ENCODE peak calls at places on chromosomes 11 and 22, in four cellular contexts. One of them, this sample, is unnamed.

GRCh38 chr22:35380013-35380412 is 883 bp upstream of the HMOX1 start:
- DNase-seq in right cardiac atrium: no peak
- DNase-seq in lung: no peak
- DNase-seq in cardiac muscle cell: no peak
- DNase-seq in this sample: no peak

GRCh38 chr22:31160328-31160978 is 471 bp downstream of the RNF185 start:
- DNase-seq in right cardiac atrium: no peak
- DNase-seq in cardiac muscle cell: peak; percentile 43
- DNase-seq in lung: no peak
- DNase-seq in this sample: no peak

GRCh38 chr11:107780775-107781174 is 68.9 kb upstream of the SLN start:
- DNase-seq in right cardiac atrium: no peak
- DNase-seq in cardiac muscle cell: peak; percentile 5
- DNase-seq in lung: no peak
- DNase-seq in this sample: no peak

GRCh38 chr22:27798526-27799333 is 2.8 kb downstream of the MN1 start:
- DNase-seq in lung: no peak
- DNase-seq in right cardiac atrium: peak; percentile 64
- DNase-seq in cardiac muscle cell: peak; percentile 59
- DNase-seq in this sample: no peak

GRCh38 chr11:68040121-68040956 is 1.5 kb downstream of the TCIRG1 start:
- DNase-seq in lung: peak; percentile 64
- DNase-seq in right cardiac atrium: peak; percentile 88
- DNase-seq in cardiac muscle cell: peak; percentile 81
- DNase-seq in this sample: peak; percentile 73

GRCh38 chr22:45781459-45781858 is 109.8 kb downstream of the ATXN10 start:
- DNase-seq in right cardiac atrium: no peak
- DNase-seq in lung: no peak
- DNase-seq in cardiac muscle cell: no peak
- DNase-seq in this sample: no peak

GRCh38 chr22:28029201-28029948 is 110.3 kb upstream of the PITPNB start:
- DNase-seq in cardiac muscle cell: peak; percentile 56
- DNase-seq in right cardiac atrium: peak; percentile 80
- DNase-seq in lung: peak; percentile 59
- DNase-seq in this sample: no peak

GRCh38 chr11:59767212-59767611 is 12.0 kb downstream of the STX3 start:
- DNase-seq in right cardiac atrium: no peak
- DNase-seq in lung: no peak
- DNase-seq in cardiac muscle cell: peak; percentile 12
- DNase-seq in this sample: no peak

GRCh38 chr11:67284811-67285540 is 4.1 kb upstream of the ANKRD13D start:
- DNase-seq in cardiac muscle cell: no peak
- DNase-seq in right cardiac atrium: peak; percentile 58
- DNase-seq in lung: no peak
- DNase-seq in this sample: peak; percentile 37

GRCh38 chr11:4804280-4804679 is at the start of gene OR52R1:
- DNase-seq in lung: no peak
- DNase-seq in right cardiac atrium: no peak
- DNase-seq in cardiac muscle cell: no peak
- DNase-seq in this sample: no peak

GRCh38 chr11:134879341-134879740 is 467.3 kb upstream of the B3GAT1 start:
- DNase-seq in right cardiac atrium: no peak
- DNase-seq in lung: no peak
- DNase-seq in cardiac muscle cell: no peak
- DNase-seq in this sample: no peak

GRCh38 chr11:16032974-16033373 is 323.4 kb downstream of the SOX6 start:
- DNase-seq in lung: no peak
- DNase-seq in cardiac muscle cell: no peak
- DNase-seq in right cardiac atrium: no peak
- DNase-seq in this sample: no peak

GRCh38 chr11:95799531-95799930 is 9.2 kb downstream of the CEP57 start:
- DNase-seq in cardiac muscle cell: no peak
- DNase-seq in right cardiac atrium: no peak
- DNase-seq in lung: no peak
- DNase-seq in this sample: no peak

GRCh38 chr11:125224391-125225015 is 60.0 kb downstream of the PKNOX2 start:
- DNase-seq in lung: no peak
- DNase-seq in cardiac muscle cell: peak; percentile 74
- DNase-seq in right cardiac atrium: peak; percentile 83
- DNase-seq in this sample: peak; percentile 71

GRCh38 chr11:69166186-69167115 is 10.7 kb downstream of the SMIM38 start:
- DNase-seq in cardiac muscle cell: peak; percentile 78
- DNase-seq in lung: no peak
- DNase-seq in right cardiac atrium: no peak
- DNase-seq in this sample: no peak

GRCh38 chr11:74849525-74850391 is 99.1 kb downstream of the XRRA1 start:
- DNase-seq in cardiac muscle cell: peak; percentile 66
- DNase-seq in lung: no peak
- DNase-seq in right cardiac atrium: peak; percentile 53
- DNase-seq in this sample: no peak

GRCh38 chr22:23695748-23696325 is 5.0 kb downstream of the RGL4 start:
- DNase-seq in cardiac muscle cell: no peak
- DNase-seq in lung: no peak
- DNase-seq in right cardiac atrium: no peak
- DNase-seq in this sample: no peak
- H3K4me3 ChIP-seq in cardiac muscle cell: no peak overlapping the region
- H3K4me3 ChIP-seq in lung: no peak overlapping the region
- H3K4me3 ChIP-seq in right cardiac atrium: no peak overlapping the region
- H3K4me3 ChIP-seq in this sample: no peak overlapping the region

GRCh38 chr22:42963231-42963595 is 51.7 kb downstream of the PACSIN2 start:
- DNase-seq in cardiac muscle cell: no peak
- DNase-seq in lung: no peak
- DNase-seq in right cardiac atrium: peak; percentile 48
- DNase-seq in this sample: no peak
- H3K27ac ChIP-seq in cardiac muscle cell: no peak overlapping the region
- H3K27ac ChIP-seq in lung: peak overlapping the region; percentile 88
- H3K27ac ChIP-seq in right cardiac atrium: no peak overlapping the region
- H3K27ac ChIP-seq in this sample: no peak overlapping the region

GRCh38 chr22:49305966-49306631 is 521.6 kb downstream of the BRD1 start:
- DNase-seq in cardiac muscle cell: no peak
- DNase-seq in right cardiac atrium: peak; percentile 9
- DNase-seq in lung: no peak
- DNase-seq in this sample: no peak

GRCh38 chr22:49306632-49306975 is 521.1 kb downstream of the BRD1 start:
- DNase-seq in right cardiac atrium: peak; percentile 27
- DNase-seq in lung: no peak
- DNase-seq in cardiac muscle cell: no peak
- DNase-seq in this sample: no peak

GRCh38 chr22:49303781-49304461 is 523.8 kb downstream of the BRD1 start:
- DNase-seq in right cardiac atrium: peak; percentile 44
- DNase-seq in cardiac muscle cell: no peak
- DNase-seq in lung: no peak
- DNase-seq in this sample: peak; percentile 4

GRCh38 chr22:49307071-49307830 is 520.4 kb downstream of the BRD1 start:
- DNase-seq in cardiac muscle cell: no peak
- DNase-seq in right cardiac atrium: peak; percentile 28
- DNase-seq in lung: no peak
- DNase-seq in this sample: no peak

DNA sequence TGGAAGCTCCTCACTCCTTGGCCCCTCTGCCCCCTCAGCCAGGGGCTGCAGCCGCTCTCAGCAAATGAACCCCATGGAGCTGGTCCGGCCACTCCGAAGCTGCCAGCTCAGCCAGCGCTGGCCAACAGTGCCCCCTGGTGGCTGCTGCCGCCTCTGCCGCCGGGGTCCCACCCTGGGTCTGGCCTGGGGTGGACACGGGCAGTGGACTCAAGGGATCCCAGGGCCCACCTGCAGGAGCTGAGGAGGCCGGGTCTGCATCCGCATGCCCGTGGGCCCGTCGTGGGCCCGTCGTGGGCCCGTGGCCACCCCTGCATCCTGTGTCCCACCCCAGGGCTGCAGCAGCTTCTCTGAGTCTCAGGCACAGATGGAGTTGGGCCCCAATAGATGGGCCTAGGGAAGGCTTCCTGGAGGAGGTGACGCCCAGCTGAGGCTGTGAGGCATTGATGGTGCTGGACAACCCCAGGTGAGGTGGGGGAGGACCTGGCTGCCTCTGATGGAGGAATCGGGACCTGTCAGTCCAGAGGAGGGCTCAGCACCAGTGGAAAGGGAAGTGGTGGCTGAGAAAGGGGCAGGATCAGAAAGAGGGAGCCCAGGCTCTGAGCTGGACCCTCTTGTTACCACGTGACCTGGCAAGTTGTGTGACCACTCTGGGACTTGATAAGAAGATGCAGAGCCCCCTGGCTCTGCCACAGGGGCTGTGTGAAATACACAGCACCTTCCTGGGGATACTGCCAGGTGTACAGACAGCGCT is 522.3 kb downstream of the BRD1 start:
- DNase-seq in cardiac muscle cell: peak; percentile 6
- DNase-seq in right cardiac atrium: peak; percentile 84
- DNase-seq in lung: peak; percentile 51
- DNase-seq in this sample: peak; percentile 76
- H3K4me3 ChIP-seq in cardiac muscle cell: no peak overlapping the region
- H3K4me3 ChIP-seq in right cardiac atrium: no peak overlapping the region
- H3K4me3 ChIP-seq in lung: no peak overlapping the region
- H3K4me3 ChIP-seq in this sample: no peak overlapping the region

DNA sequence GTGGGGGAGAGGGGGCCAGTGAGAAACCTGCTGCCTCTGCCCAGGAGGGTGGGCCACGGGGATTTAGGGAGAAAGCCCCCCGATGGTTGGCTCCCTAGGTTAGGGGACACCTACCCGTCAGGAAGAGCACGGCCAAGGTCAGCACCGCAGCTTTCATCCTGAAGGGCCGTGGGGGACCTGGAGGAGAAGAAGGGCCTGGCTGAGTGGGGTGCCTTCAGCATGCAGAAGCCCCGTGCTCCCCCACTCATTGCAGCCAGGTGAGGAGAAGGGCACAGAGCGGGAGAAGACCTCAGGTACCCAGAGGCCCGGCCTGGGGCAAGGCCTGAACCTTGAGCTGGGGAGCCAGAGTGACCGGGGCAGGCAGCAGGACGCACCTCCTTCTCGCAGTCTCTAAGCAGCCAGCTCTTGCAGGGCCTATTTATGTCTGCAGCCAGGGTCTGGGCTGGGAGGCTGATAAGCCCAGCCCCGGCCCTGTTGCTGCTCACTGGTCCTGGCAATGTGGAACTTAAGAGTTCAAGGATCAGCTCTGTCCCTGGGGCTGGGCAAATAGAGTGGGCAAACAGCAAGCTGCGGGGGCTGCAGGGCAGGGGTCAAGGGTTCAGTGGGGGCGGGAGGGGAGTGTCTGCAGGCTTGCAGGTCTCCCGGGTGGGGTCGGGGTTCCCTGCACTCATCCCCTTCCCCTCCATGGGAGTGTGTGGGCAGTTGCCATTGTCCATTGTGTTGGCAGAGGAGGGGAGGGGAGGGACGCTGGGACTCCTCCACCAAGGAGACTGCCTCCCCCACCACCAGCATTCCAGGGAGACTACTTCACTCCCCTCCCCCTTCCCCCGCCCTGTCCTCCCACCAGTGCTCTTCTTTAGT is at the start of gene APOA1:
- DNase-seq in cardiac muscle cell: peak; percentile 35
- DNase-seq in lung: no peak
- DNase-seq in right cardiac atrium: peak; percentile 62
- DNase-seq in this sample: peak; percentile 57
- H3K27ac ChIP-seq in cardiac muscle cell: peak within 1 kb of the TSS; percentile 87
- H3K27ac ChIP-seq in lung: peak within 1 kb of the TSS; percentile 88
- H3K27ac ChIP-seq in right cardiac atrium: peak within 1 kb of the TSS; percentile 40
- H3K27ac ChIP-seq in this sample: peak within 1 kb of the TSS; percentile 80

DNA sequence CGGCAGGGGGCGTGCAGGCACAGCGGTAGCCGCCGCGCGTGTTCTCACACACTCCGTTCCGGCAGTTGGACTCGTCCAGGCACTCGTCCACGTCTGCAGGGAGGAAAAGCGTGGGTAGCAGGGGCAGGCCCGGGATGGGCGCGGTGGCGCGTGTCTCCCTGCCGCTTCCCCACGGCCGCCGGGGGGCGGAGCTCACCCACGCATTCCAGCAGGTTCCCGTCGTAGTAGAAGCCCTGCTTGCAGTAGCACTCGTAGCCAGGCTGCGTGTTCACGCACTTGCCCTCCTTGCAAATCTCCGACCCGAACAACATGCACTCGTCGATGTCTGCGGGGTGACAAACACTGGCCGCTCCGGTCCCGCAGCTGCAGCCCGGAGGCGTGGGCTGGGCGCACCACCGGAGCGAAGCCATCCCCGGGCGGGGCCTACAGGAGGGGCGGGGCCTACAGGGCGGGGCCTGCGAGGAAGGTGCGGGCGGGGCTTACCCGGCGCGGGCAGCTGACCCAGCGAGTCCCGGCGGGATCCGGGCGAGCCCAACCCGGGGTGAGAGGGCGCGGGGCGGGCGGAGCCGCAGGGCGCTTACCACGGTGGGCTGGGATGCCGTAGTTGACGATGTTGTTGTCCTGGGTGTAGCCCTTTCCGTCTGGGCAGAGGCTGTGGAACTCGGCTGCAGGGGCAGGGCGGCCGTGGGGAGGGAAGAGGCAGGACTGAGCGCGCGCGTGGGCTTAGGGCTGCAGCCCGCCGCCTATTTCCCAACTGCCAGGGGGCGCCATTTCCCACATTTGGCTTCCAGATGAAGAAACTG is 15.6 kb downstream of the SCYL1 start:
- DNase-seq in cardiac muscle cell: peak; percentile 93
- DNase-seq in lung: peak; percentile 89
- DNase-seq in right cardiac atrium: peak; percentile 97
- DNase-seq in this sample: peak; percentile 89
- H3K4me3 ChIP-seq in cardiac muscle cell: peak overlapping the region; percentile 19
- H3K4me3 ChIP-seq in lung: peak overlapping the region; percentile 33
- H3K4me3 ChIP-seq in right cardiac atrium: peak overlapping the region; percentile 36
- H3K4me3 ChIP-seq in this sample: peak overlapping the region; percentile 51

DNA sequence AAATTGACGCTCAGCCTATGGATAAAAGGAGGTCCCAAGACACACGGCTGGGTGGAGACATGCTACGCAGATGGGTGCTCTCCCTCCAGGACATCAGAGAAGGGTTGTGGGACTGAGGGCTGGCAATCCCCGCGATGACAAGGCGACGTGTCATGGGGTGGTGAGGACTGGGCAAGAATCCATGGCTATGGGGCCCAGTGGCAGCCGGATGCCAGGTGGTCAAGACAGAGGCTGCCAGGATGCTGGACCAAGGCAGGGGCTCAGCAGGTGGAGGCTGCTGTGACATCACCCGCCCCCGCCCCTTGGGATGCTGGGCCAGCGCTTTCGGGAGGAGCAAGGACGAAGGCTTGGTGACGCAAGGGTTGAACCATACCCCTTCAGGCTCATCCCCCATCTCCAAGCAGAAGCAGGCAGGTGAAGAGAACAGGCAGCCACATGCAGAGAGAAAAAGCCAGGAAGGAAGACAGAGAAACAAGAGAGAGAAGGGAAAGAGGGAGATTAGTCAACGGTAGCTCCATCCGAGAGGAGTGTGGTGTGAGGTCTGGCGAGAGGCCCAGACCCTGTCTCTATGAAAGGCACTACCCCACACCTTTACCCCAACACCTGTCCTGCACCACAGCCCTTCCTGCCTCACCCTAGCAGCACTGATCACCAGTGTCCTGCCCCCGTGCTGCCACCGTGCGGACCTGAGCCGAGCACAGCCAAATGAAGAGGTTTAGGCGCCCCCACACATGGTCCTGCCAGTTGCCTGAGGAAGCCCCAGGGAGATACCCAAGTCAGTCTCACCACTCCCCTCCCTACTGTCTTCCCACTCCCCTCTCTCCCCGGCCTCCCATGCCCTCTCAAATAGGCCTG is 24.1 kb upstream of the RASL10A start:
- DNase-seq in lung: no peak
- DNase-seq in right cardiac atrium: no peak
- DNase-seq in cardiac muscle cell: no peak
- DNase-seq in this sample: no peak
- H3K27ac ChIP-seq in lung: no peak overlapping the region
- H3K27ac ChIP-seq in right cardiac atrium: no peak overlapping the region
- H3K27ac ChIP-seq in cardiac muscle cell: no peak overlapping the region
- H3K27ac ChIP-seq in this sample: no peak overlapping the region

GRCh38 chr11:118912742-118913410 is 12.8 kb downstream of the BCL9L start:
- DNase-seq in lung: no peak
- DNase-seq in cardiac muscle cell: no peak
- DNase-seq in right cardiac atrium: peak; percentile 58
- DNase-seq in this sample: peak; percentile 56
- H3K4me3 ChIP-seq in lung: no peak overlapping the region
- H3K4me3 ChIP-seq in cardiac muscle cell: no peak overlapping the region
- H3K4me3 ChIP-seq in right cardiac atrium: no peak overlapping the region
- H3K4me3 ChIP-seq in this sample: no peak overlapping the region

This sample was measured in ovary.